ENCODE peak calls at places on chromosomes 4 and X, in ten cellular contexts. H is SK-MEL-5; F is activated naive CD4-positive, alpha-beta T cell treated with anti-CD3 and anti-CD28 coated beads, Interleukin-2, amount 10 ng/mL, durations not matched to agents 7 days and 5 days; Z is COR-L47; P is mesothelial cell of epicardium; N is stimulated activated CD4-positive, alpha-beta T cell treated with anti-CD3 and anti-CD28 coated beads, Interleukin-12 subunit alpha, Interleukin-12 subunit beta, amount 100 ng/mL, for 48 hours; C is keratinocyte; T is iris pigment epithelial cell; R is HCEC 1CT; Q is right lobe of liver. O is an unnamed sample.

GRCh38 chr4:68463796-68464195 is 16.5 kb downstream of the TMPRSS11E start:
- DNase-seq in R (peak; percentile 14), T (peak; percentile 46), N (no peak), C (peak; percentile 9), F (no peak), Q (no peak), P (no peak), Z (no peak), H (no peak), O (no peak)

GRCh38 chr4:110869114-110869513 is 246.2 kb upstream of the PITX2 start:
- DNase-seq in R (peak; percentile 3), C (no peak), H (no peak), Z (no peak), T (peak; percentile 85), F (no peak), Q (no peak), N (no peak), P (no peak), O (no peak)

GRCh38 chrX:70664726-70665125 is 220.1 kb downstream of the DLG3 start:
- DNase-seq in N (no peak), H (peak; percentile 52), T (peak; percentile 31), F (peak; percentile 20), P (no peak), R (peak; percentile 18), Q (no peak), Z (peak; percentile 13), C (no peak), O (peak; percentile 41)

GRCh38 chr4:40918330-40918729 is 168.6 kb downstream of the NSUN7 start:
- DNase-seq in Z (peak; percentile 46), P (no peak), C (no peak), T (peak; percentile 90), F (no peak), Q (peak; percentile 68), N (no peak), H (no peak), R (peak; percentile 64), O (no peak)

GRCh38 chrX:101676571-101676970 is 16.9 kb upstream of the ARMCX2 start:
- DNase-seq in H (no peak), R (no peak), N (no peak), Z (no peak), T (no peak), F (no peak), P (no peak), C (no peak), Q (no peak), O (peak; percentile 11)

GRCh38 chr4:87644286-87644685 is 5.8 kb upstream of the DMP1 start:
- DNase-seq in R (no peak), P (no peak), Z (no peak), F (no peak), C (no peak), N (no peak), H (no peak), Q (no peak), T (no peak), O (no peak)

GRCh38 chr4:25144870-25145481 is 15.3 kb downstream of the SEPSECS start:
- DNase-seq in Q (no peak), F (no peak), H (peak; percentile 58), C (no peak), T (peak; percentile 18), N (no peak), Z (peak; percentile 12), R (peak; percentile 10), P (no peak), O (peak; percentile 61)

GRCh38 chr4:169133932-169134331 is 123.9 kb upstream of the CBR4 start:
- DNase-seq in C (no peak), R (no peak), Q (no peak), P (no peak), F (no peak), N (no peak), T (no peak), Z (no peak), H (peak; percentile 95), O (peak; percentile 71)

GRCh38 chr4:187006189-187006618 is 282.5 kb upstream of the FAT1 start:
- DNase-seq in Z (no peak), T (peak; percentile 72), C (no peak), R (no peak), N (no peak), H (no peak), F (no peak), Q (no peak), P (no peak), O (peak; percentile 53)

GRCh38 chrX:55598333-55598732 is 24.9 kb upstream of the FOXR2 start:
- DNase-seq in T (no peak), F (no peak), P (no peak), Q (no peak), N (no peak), H (no peak), R (no peak), Z (no peak), C (no peak), O (no peak)

GRCh38 chr4:92270908-92271307 is 32.9 kb upstream of the GRID2 start:
- DNase-seq in C (no peak), T (no peak), Q (no peak), R (peak; percentile 1), N (no peak), Z (no peak), P (no peak), F (no peak), H (no peak), O (peak; percentile 15)